ENCODE peak calls at places on chromosomes 13 and 19, in nine cellular contexts. Q, I, V, G, Y, D, F, Z and J are unnamed samples.

GRCh38 chr19:46480409-46480808 is 9.0 kb upstream of the PNMA8A start:
- DNase-seq in Q (peak), I (no peak), V (peak), G (no peak), Y (peak), D (no peak), F (no peak), Z (no peak), J (no peak)

GRCh38 chr13:35838356-35838755 is 292.8 kb downstream of the DCLK1 start:
- DNase-seq in Q (peak), I (no peak), V (no peak), G (no peak), Y (no peak), D (no peak), F (peak), Z (no peak), J (no peak)

GRCh38 chr13:60611523-60611922 is 214.5 kb downstream of the TDRD3 start:
- DNase-seq in Q (no peak), I (no peak), V (no peak), G (no peak), Y (no peak), D (no peak), F (no peak), Z (no peak), J (no peak)

GRCh38 chr19:17020823-17021222 is 5.8 kb downstream of the CPAMD8 start:
- DNase-seq in Q (peak), I (no peak), V (no peak), G (no peak), Y (no peak), D (no peak), F (no peak), Z (peak), J (no peak)

GRCh38 chr13:53783466-53783865 is 754.9 kb downstream of the OLFM4 start:
- DNase-seq in Q (no peak), I (no peak), V (no peak), G (no peak), Y (no peak), D (no peak), F (no peak), Z (no peak), J (no peak)

GRCh38 chr13:110942248-110942981 is 27.5 kb upstream of the ANKRD10 start:
- DNase-seq in Q (peak), I (no peak), V (no peak), G (no peak), Y (no peak), D (no peak), F (no peak), Z (peak), J (no peak)

GRCh38 chr19:1799695-1800342 is 12.3 kb downstream of the ATP8B3 start:
- DNase-seq in Q (no peak), I (no peak), V (no peak), G (peak), Y (no peak), D (no peak), F (no peak), Z (no peak), J (no peak)

GRCh38 chr13:34208326-34208725 is 390.4 kb downstream of the RFC3 start:
- DNase-seq in Q (no peak), I (no peak), V (no peak), G (no peak), Y (no peak), D (no peak), F (no peak), Z (no peak), J (no peak)

GRCh38 chr19:35240322-35240721 is 8.5 kb upstream of the LSR start:
- DNase-seq in Q (no peak), I (no peak), V (no peak), G (no peak), Y (no peak), D (no peak), F (no peak), Z (no peak), J (no peak)

GRCh38 chr13:43094901-43095300 is 71.5 kb downstream of the DNAJC15 start:
- DNase-seq in Q (no peak), I (no peak), V (no peak), G (no peak), Y (no peak), D (no peak), F (no peak), Z (peak), J (no peak)

GRCh38 chr13:113863511-113864302 is at the start of gene GAS6:
- DNase-seq in Q (peak), I (no peak), V (peak), G (peak), Y (peak), D (peak), F (no peak), Z (peak), J (peak)

GRCh38 chr13:26499209-26499601 is 58.3 kb upstream of the WASF3 start:
- DNase-seq in Q (no peak), I (no peak), V (peak), G (no peak), Y (no peak), D (no peak), F (no peak), Z (no peak), J (no peak)

GRCh38 chr19:31408460-31409124 is 59.4 kb upstream of the TSHZ3 start:
- DNase-seq in Q (peak), I (no peak), V (no peak), G (no peak), Y (peak), D (no peak), F (peak), Z (no peak), J (no peak)

GRCh38 chr19:45883881-45884681 is 1.9 kb downstream of the IRF2BP1 start:
- DNase-seq in Q (no peak), I (no peak), V (no peak), G (no peak), Y (peak), D (no peak), F (no peak), Z (no peak), J (no peak)

GRCh38 chr19:2888739-2889224 is 11.9 kb upstream of the ZNF57 start:
- DNase-seq in Q (no peak), I (no peak), V (no peak), G (peak), Y (no peak), D (peak), F (no peak), Z (peak), J (no peak)

GRCh38 chr13:74773263-74773662 is 639.1 kb upstream of the KLF12 start:
- DNase-seq in Q (no peak), I (no peak), V (no peak), G (no peak), Y (no peak), D (no peak), F (no peak), Z (no peak), J (no peak)

GRCh38 chr13:65943711-65944110 is 1286.4 kb downstream of the PCDH9 start:
- DNase-seq in Q (peak), I (no peak), V (no peak), G (no peak), Y (no peak), D (no peak), F (no peak), Z (no peak), J (no peak)

GRCh38 chr19:53328967-53329366 is 4.6 kb upstream of the ZNF845 start:
- DNase-seq in Q (peak), I (no peak), V (no peak), G (no peak), Y (peak), D (peak), F (no peak), Z (no peak), J (peak)

GRCh38 chr19:31271569-31271911 is 77.7 kb downstream of the TSHZ3 start:
- DNase-seq in Q (no peak), I (no peak), V (no peak), G (no peak), Y (no peak), D (no peak), F (no peak), Z (no peak), J (no peak)

GRCh38 chr13:36453518-36453917 is 21.2 kb downstream of the CCNA1 start:
- DNase-seq in Q (peak), I (no peak), V (peak), G (no peak), Y (no peak), D (no peak), F (no peak), Z (no peak), J (no peak)

GRCh38 chr19:35882074-35882832 is 13.9 kb downstream of the APLP1 start:
- DNase-seq in Q (peak), I (no peak), V (peak), G (no peak), Y (peak), D (no peak), F (peak), Z (peak), J (no peak)

GRCh38 chr13:22357132-22357531 is 686.3 kb downstream of the FGF9 start:
- DNase-seq in Q (no peak), I (no peak), V (no peak), G (no peak), Y (no peak), D (no peak), F (no peak), Z (no peak), J (no peak)

GRCh38 chr13:45179428-45179827 is 21.4 kb downstream of the KCTD4 start:
- DNase-seq in Q (no peak), I (no peak), V (no peak), G (no peak), Y (no peak), D (no peak), F (no peak), Z (no peak), J (no peak)

GRCh38 chr19:3407556-3408516 is 41.5 kb downstream of the NFIC start:
- DNase-seq in Q (no peak), I (no peak), V (no peak), G (no peak), Y (peak), D (no peak), F (no peak), Z (no peak), J (no peak)

DNA sequence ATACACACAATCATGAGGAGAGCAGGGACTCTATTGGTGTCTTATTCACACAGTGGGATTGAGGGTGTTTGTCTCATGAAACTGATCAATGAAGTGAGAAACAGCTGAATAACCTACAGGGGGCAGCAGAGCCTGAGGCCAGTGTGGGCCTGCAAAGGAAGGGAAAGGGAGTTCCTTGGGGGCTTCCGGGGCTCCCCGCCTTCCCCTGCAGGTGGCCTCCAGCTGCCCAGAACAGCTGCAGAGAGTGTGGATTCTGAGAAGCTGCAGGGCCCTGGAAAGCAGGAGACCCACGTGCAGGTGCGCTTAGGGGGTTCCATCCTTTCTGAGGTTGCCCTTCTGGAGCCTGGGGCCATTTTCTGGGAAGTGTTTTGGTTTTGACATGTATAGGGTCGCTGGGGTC is 20.1 kb downstream of the ZNF763 start:
- DNase-seq in Q (no peak), I (no peak), V (peak), G (no peak), Y (no peak), D (peak), F (no peak), Z (peak), J (no peak)
- TF ChIP-seq CTCF in Q (no peak), I (no peak), V (peak), G (no peak), Y (no peak), D (peak), F (no peak), Z (peak), J (no peak)

GRCh38 chr19:42282810-42283247 is 13.8 kb downstream of the CIC start:
- DNase-seq in Q (no peak), I (no peak), V (no peak), G (no peak), Y (no peak), D (no peak), F (no peak), Z (peak), J (no peak)

GRCh38 chr19:42284066-42284501 is 15.0 kb downstream of the CIC start:
- DNase-seq in Q (peak), I (no peak), V (peak), G (no peak), Y (peak), D (no peak), F (peak), Z (peak), J (peak)

GRCh38 chr19:42282036-42282762 is 13.1 kb downstream of the CIC start:
- DNase-seq in Q (no peak), I (no peak), V (peak), G (no peak), Y (no peak), D (no peak), F (no peak), Z (no peak), J (no peak)

GRCh38 chr19:42284641-42285341 is 15.7 kb downstream of the CIC start:
- DNase-seq in Q (no peak), I (no peak), V (peak), G (no peak), Y (peak), D (peak), F (no peak), Z (peak), J (no peak)

DNA sequence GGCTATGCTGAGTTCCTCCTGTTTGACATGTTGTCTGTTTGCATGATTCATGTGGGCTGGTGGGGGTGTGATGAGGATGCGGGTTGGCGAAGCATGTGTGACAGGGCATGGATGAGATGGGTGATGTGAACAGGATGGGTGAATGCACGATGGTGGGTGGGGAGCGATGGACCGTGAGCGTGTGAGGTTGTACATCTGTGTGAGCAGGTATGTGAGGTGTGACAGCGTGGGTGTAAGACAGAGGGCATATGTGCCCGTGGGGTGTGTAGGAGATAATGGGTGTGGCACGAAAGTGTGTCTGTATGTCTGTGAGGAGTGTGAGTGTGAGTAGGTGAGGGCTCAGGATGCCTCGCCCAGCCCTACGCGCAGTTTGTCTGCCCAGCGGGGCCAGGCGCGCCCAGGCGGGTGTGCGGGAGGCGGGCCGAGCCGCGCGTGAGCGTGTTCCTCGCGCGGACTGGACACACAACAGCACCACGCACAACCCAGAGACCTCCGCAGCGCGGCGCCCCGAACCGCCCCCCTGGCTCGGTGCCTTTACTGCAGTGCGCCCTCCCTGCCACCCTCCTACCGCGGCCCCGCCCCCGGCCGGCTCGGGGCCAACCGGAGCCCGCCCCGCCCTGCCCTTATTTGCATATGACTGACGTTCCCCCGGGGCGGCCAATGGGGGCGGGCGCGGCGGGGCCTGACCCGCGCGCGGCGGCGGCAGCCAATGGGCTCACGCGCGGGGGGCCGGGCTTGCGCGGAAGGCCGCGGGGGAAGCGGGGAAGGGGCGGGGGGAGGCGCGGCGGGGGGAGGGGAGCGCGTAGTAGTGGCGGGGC is 14.4 kb downstream of the CIC start:
- DNase-seq in Q (peak), I (peak), V (peak), G (peak), Y (peak), D (peak), F (peak), Z (peak), J (peak)
- TF ChIP-seq CTCF in Q (no peak), I (no peak), V (no peak), G (no peak), Y (peak), D (no peak), F (no peak), Z (no peak), J (no peak)

DNA sequence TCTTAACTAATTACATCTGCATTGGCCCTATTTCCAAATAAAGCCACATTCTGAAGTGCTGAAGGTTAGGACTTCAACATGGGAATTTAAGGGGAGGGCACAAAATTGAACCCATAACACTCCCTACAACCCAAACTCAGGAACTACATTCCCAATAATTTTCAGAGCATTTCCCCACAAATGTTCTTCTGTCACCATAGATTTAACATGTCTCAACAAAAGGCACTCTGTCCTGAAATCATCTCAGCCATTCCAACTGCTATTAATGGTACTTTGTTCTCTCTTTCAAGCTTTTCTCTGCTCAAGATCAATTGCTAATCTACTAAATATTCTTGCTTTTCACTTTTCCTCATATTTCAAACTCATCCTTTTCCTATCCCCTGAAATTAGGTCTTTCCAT is 74.0 kb upstream of the SOX1 start:
- DNase-seq in Q (no peak), I (no peak), V (no peak), G (no peak), Y (no peak), D (no peak), F (no peak), Z (no peak), J (no peak)
- TF ChIP-seq CTCF in Q (no peak), I (no peak), V (no peak), G (no peak), Y (no peak), D (no peak), F (no peak), Z (no peak), J (no peak)

DNA sequence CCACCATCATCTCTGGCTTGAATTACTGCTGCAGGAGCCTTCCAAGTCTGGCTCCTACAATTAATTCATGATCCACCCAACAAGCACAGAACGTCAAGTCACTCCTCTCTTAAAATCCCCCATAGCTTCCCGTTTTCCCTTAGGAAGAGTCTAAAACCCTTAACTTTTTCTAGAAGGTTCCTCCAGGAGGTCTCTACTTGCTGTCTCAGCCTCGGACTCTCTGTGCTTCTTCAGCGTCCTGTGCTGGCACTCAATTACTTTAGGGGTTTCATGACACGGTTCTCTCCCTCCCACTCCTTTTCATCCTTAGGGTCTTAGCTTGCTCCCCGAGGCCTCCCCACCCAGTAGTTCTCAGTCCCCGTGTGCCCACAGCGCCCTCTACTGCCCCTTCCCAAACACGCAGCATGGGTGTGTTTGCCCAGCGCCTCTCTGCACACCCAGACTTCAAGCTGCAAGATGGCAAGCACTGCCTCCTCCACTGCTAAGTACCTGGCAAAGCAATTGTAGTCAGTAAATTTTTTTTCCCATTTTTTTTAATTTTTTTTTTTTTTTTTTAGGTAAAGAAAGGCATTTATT is 25.8 kb upstream of the MAP3K10 start:
- DNase-seq in Q (peak), I (no peak), V (peak), G (no peak), Y (no peak), D (peak), F (no peak), Z (peak), J (no peak)
- TF ChIP-seq CTCF in Q (peak), I (peak), V (peak), G (peak), Y (no peak), D (peak), F (peak), Z (peak), J (peak)

DNA sequence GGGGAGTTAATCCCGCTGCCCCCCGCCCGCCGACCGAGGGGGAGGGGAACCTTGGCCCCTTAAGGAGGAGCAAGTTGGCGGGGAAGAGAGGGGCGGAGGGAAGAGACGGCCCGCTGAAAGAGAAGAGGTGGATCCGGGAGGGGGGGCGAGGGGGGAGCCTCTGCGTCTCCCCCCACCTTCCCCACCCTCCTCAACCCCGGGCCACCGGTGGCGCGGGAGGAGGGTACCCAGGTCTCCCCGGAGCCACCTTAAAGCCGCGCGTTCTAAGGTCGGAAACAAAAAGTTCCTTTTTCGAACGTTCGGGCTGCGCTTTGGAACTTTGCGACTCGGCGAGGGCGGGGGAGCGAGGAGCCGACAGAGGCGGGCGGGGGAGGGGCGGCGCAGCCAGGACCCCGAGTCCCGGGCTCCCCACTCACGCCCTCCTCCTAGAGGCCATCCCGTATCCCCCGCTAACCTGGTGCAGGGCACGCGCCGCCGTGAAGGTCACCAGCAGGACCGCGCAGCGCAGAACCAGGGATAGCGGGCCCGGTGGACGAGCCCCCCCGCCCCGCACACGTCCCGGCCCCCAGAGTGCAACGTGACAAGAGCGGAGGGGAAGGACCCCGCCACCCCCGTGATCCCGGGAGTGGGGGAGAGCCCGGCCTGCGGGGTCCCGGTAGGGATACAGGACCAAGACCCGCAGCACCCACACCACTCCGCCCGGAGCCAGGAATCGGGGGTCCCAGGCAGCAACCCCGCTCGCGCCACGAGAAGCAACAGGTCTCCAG is 662 bp downstream of the ERF start:
- DNase-seq in Q (peak), I (no peak), V (peak), G (no peak), Y (peak), D (peak), F (no peak), Z (peak), J (no peak)
- TF ChIP-seq CTCF in Q (no peak), I (no peak), V (peak), G (no peak), Y (peak), D (peak), F (no peak), Z (no peak), J (no peak)

GRCh38 chr13:29845440-29846056 is 4.9 kb downstream of the UBL3 start:
- DNase-seq in Q (peak), I (no peak), V (no peak), G (no peak), Y (no peak), D (no peak), F (no peak), Z (no peak), J (no peak)
- TF ChIP-seq CTCF in Q (peak), I (peak), V (peak), G (peak), Y (peak), D (peak), F (peak), Z (no peak), J (peak)

GRCh38 chr13:20305587-20305986 is 73.5 kb upstream of the GJB6 start:
- DNase-seq in Q (no peak), I (no peak), V (no peak), G (no peak), Y (no peak), D (no peak), F (no peak), Z (no peak), J (no peak)
- TF ChIP-seq CTCF in Q (no peak), I (no peak), V (peak), G (no peak), Y (no peak), D (peak), F (no peak), Z (no peak), J (no peak)